ENCODE peak calls at places on chromosomes 7 and 10, in four cellular contexts. One of them, this sample, is unnamed.

GRCh38 chr7:30642789-30643188 is 39.5 kb downstream of the CRHR2 start:
- DNase-seq in brain microvascular endothelial cell: no peak
- DNase-seq in glutamatergic neuron: no peak
- DNase-seq in GM12865: no peak
- DNase-seq in this sample: no peak

GRCh38 chr7:65235586-65235985 is 138.1 kb upstream of the ZNF92 start:
- DNase-seq in glutamatergic neuron: no peak
- DNase-seq in brain microvascular endothelial cell: no peak
- DNase-seq in GM12865: no peak
- DNase-seq in this sample: no peak

GRCh38 chr10:63466168-63466935 is 575 bp upstream of the JMJD1C start:
- DNase-seq in glutamatergic neuron: no peak
- DNase-seq in brain microvascular endothelial cell: peak
- DNase-seq in GM12865: peak
- DNase-seq in this sample: no peak

GRCh38 chr10:112952282-112952991 is 2.4 kb downstream of the TCF7L2 start:
- DNase-seq in brain microvascular endothelial cell: no peak
- DNase-seq in glutamatergic neuron: peak
- DNase-seq in GM12865: no peak
- DNase-seq in this sample: peak

GRCh38 chr7:134710854-134711624 is 64.4 kb downstream of the BPGM start:
- DNase-seq in GM12865: no peak
- DNase-seq in glutamatergic neuron: no peak
- DNase-seq in brain microvascular endothelial cell: no peak
- DNase-seq in this sample: no peak

GRCh38 chr10:32149257-32149955 is 93.2 kb upstream of the KIF5B start:
- DNase-seq in glutamatergic neuron: no peak
- DNase-seq in brain microvascular endothelial cell: peak
- DNase-seq in GM12865: peak
- DNase-seq in this sample: no peak

GRCh38 chr7:1021366-1021765 is 23.0 kb upstream of the GPR146 start:
- DNase-seq in brain microvascular endothelial cell: no peak
- DNase-seq in glutamatergic neuron: no peak
- DNase-seq in GM12865: no peak
- DNase-seq in this sample: no peak

GRCh38 chr10:36373424-36374096 is 731.5 kb upstream of the FZD8 start:
- DNase-seq in GM12865: no peak
- DNase-seq in brain microvascular endothelial cell: no peak
- DNase-seq in glutamatergic neuron: peak
- DNase-seq in this sample: no peak

GRCh38 chr10:76621886-76622620 is 1015.6 kb downstream of the KCNMA1 start:
- DNase-seq in brain microvascular endothelial cell: no peak
- DNase-seq in GM12865: no peak
- DNase-seq in glutamatergic neuron: no peak
- DNase-seq in this sample: no peak

GRCh38 chr7:141355057-141355456 is 196.2 kb upstream of the AGK start:
- DNase-seq in brain microvascular endothelial cell: peak
- DNase-seq in glutamatergic neuron: no peak
- DNase-seq in GM12865: no peak
- DNase-seq in this sample: no peak

GRCh38 chr10:9075420-9075819 is 1020.9 kb downstream of the GATA3 start:
- DNase-seq in brain microvascular endothelial cell: no peak
- DNase-seq in glutamatergic neuron: no peak
- DNase-seq in GM12865: no peak
- DNase-seq in this sample: no peak

GRCh38 chr7:112510032-112510742 is 29.4 kb downstream of the LSMEM1 start:
- DNase-seq in glutamatergic neuron: no peak
- DNase-seq in GM12865: peak
- DNase-seq in brain microvascular endothelial cell: peak
- DNase-seq in this sample: no peak

GRCh38 chr7:43509906-43510305 is 73.0 kb upstream of the STK17A start:
- DNase-seq in GM12865: no peak
- DNase-seq in brain microvascular endothelial cell: no peak
- DNase-seq in glutamatergic neuron: no peak
- DNase-seq in this sample: no peak

GRCh38 chr10:113614304-113614703 is 49.5 kb downstream of the NRAP start:
- DNase-seq in glutamatergic neuron: no peak
- DNase-seq in GM12865: no peak
- DNase-seq in brain microvascular endothelial cell: no peak
- DNase-seq in this sample: no peak

GRCh38 chr7:133065301-133065700 is 16.6 kb downstream of the CHCHD3 start:
- DNase-seq in glutamatergic neuron: no peak
- DNase-seq in GM12865: no peak
- DNase-seq in brain microvascular endothelial cell: no peak
- DNase-seq in this sample: no peak

GRCh38 chr7:142300689-142301088 is 42.8 kb upstream of the PRSS58 start:
- DNase-seq in glutamatergic neuron: peak
- DNase-seq in GM12865: peak
- DNase-seq in brain microvascular endothelial cell: no peak
- DNase-seq in this sample: peak

GRCh38 chr7:22632674-22633073 is 94.3 kb upstream of the IL6 start:
- DNase-seq in glutamatergic neuron: no peak
- DNase-seq in GM12865: no peak
- DNase-seq in brain microvascular endothelial cell: peak
- DNase-seq in this sample: no peak

GRCh38 chr7:20441886-20442505 is 111.3 kb downstream of the ITGB8 start:
- DNase-seq in GM12865: no peak
- DNase-seq in glutamatergic neuron: no peak
- DNase-seq in brain microvascular endothelial cell: no peak
- DNase-seq in this sample: no peak

GRCh38 chr7:155201325-155202087 is 96.2 kb upstream of the INSIG1 start:
- DNase-seq in GM12865: no peak
- DNase-seq in glutamatergic neuron: no peak
- DNase-seq in brain microvascular endothelial cell: no peak
- DNase-seq in this sample: no peak

GRCh38 chr10:102814456-102814871 is 22.7 kb downstream of the CYP17A1 start:
- DNase-seq in GM12865: no peak
- DNase-seq in brain microvascular endothelial cell: peak
- DNase-seq in glutamatergic neuron: peak
- DNase-seq in this sample: no peak

GRCh38 chr7:32357535-32358277 is 132.5 kb downstream of the LSM5 start:
- DNase-seq in brain microvascular endothelial cell: no peak
- DNase-seq in GM12865: peak
- DNase-seq in glutamatergic neuron: no peak
- DNase-seq in this sample: no peak

GRCh38 chr10:58180633-58181032 is 87.1 kb downstream of the IPMK start:
- DNase-seq in glutamatergic neuron: no peak
- DNase-seq in GM12865: no peak
- DNase-seq in brain microvascular endothelial cell: peak
- DNase-seq in this sample: no peak

GRCh38 chr7:67854236-67854635 is 857.6 kb downstream of the TYW1 start:
- DNase-seq in glutamatergic neuron: no peak
- DNase-seq in brain microvascular endothelial cell: no peak
- DNase-seq in GM12865: no peak
- DNase-seq in this sample: no peak

GRCh38 chr7:41403291-41403690 is 299.6 kb downstream of the INHBA start:
- DNase-seq in GM12865: no peak
- DNase-seq in glutamatergic neuron: no peak
- DNase-seq in brain microvascular endothelial cell: no peak
- DNase-seq in this sample: no peak

GRCh38 chr7:148045521-148045920 is 545.0 kb upstream of the C7orf33 start:
- DNase-seq in glutamatergic neuron: no peak
- DNase-seq in GM12865: no peak
- DNase-seq in brain microvascular endothelial cell: no peak
- DNase-seq in this sample: no peak

GRCh38 chr10:99374526-99374925 is 45.4 kb downstream of the CNNM1 start:
- DNase-seq in glutamatergic neuron: no peak
- DNase-seq in GM12865: no peak
- DNase-seq in brain microvascular endothelial cell: no peak
- DNase-seq in this sample: no peak

GRCh38 chr7:20114463-20114862 is 102.7 kb downstream of the MACC1 start:
- DNase-seq in GM12865: peak
- DNase-seq in glutamatergic neuron: no peak
- DNase-seq in brain microvascular endothelial cell: peak
- DNase-seq in this sample: no peak

GRCh38 chr7:135911091-135911490 is 66.1 kb downstream of the MTPN start:
- DNase-seq in brain microvascular endothelial cell: no peak
- DNase-seq in glutamatergic neuron: peak
- DNase-seq in GM12865: no peak
- DNase-seq in this sample: no peak

DNA sequence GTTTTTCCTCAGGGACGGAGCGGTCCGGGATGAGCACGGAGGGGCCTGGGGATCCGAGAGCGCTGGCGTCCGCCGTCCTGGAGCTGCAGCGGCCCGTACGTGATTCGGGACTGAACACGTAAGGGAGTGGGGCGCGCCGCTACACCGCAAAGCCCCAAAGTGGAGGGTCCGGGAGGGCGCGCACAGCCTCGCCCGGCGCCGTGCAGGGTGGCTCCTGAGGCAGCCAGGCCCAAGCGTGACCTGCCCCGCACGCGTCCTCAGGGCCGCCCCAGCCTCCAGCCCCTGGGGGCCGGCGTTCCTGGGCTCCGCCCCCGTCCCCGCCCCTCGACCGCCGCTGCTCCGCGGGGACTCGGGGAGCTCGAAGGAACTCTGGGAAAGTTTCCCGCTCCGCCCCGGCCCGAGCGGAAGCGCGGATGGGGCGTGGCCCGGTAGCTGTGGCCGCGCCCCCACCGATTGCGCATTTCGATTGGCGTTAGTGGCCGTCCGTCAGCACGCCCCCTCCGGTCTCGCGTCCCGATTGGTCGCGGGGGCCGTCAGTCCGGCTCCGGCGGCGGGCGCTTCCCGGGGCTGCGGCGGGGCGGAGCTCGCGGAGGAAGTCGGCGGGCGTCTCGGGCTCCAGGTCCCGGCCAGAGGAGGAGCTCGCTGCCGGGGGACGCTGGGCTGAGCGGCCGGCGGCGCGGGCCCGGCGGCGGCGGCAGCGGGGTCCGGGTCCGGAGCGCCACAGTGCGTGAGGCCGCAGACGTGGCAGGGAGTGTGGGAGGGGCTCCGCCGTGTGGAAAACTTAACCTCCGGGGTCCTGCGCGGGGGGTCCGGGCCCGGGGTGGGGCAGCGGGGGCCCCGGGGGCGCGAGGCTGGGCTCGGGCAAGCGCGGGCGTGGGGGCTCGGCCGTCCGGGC is at the start of the genes ANKRD16 and FBH1:
- DNase-seq in glutamatergic neuron: peak
- DNase-seq in brain microvascular endothelial cell: peak
- DNase-seq in GM12865: peak
- DNase-seq in this sample: peak
- TF ChIP-seq CTCF in glutamatergic neuron: no peak
- TF ChIP-seq CTCF in brain microvascular endothelial cell: no peak
- TF ChIP-seq CTCF in GM12865: no peak
- TF ChIP-seq CTCF in this sample: no peak

GRCh38 chr7:6489612-6490011 is 41.9 kb upstream of the DAGLB start:
- DNase-seq in brain microvascular endothelial cell: no peak
- DNase-seq in GM12865: peak
- DNase-seq in glutamatergic neuron: no peak
- DNase-seq in this sample: no peak
- TF ChIP-seq CTCF in brain microvascular endothelial cell: peak
- TF ChIP-seq CTCF in GM12865: no peak
- TF ChIP-seq CTCF in glutamatergic neuron: no peak
- TF ChIP-seq CTCF in this sample: no peak

GRCh38 chr10:71268247-71268691 is 50.8 kb upstream of the SLC29A3 start:
- DNase-seq in brain microvascular endothelial cell: peak
- DNase-seq in GM12865: no peak
- DNase-seq in glutamatergic neuron: peak
- DNase-seq in this sample: peak
- TF ChIP-seq CTCF in brain microvascular endothelial cell: peak
- TF ChIP-seq CTCF in GM12865: peak
- TF ChIP-seq CTCF in glutamatergic neuron: peak
- TF ChIP-seq CTCF in this sample: peak

GRCh38 chr10:127815147-127815546 is 77.6 kb downstream of the CLRN3 start:
- DNase-seq in glutamatergic neuron: no peak
- DNase-seq in GM12865: no peak
- DNase-seq in brain microvascular endothelial cell: no peak
- DNase-seq in this sample: no peak

DNA sequence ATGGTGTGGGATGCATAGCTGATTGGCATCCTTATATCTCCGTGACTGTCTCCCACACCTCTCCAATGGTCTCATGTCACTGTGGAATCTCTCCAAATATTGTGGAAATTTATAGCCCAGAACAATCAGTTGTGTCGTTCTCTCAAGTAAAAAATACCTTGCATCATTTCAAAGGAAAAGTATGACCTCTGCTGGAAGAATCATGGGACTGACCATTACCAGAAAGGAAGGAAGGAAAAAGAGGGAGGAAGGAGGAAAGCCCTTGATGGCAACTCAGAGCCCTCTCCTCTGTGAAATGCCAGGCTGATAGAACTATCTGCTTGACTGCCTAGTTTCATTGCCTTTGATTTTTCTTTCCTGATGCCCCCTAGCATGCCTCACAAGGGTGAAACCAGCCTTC is 76.3 kb downstream of the FOXI2 start:
- DNase-seq in brain microvascular endothelial cell: no peak
- DNase-seq in GM12865: no peak
- DNase-seq in glutamatergic neuron: no peak
- DNase-seq in this sample: no peak
- TF ChIP-seq CTCF in brain microvascular endothelial cell: no peak
- TF ChIP-seq CTCF in GM12865: peak
- TF ChIP-seq CTCF in glutamatergic neuron: peak
- TF ChIP-seq CTCF in this sample: peak

GRCh38 chr7:76381814-76382213 is 23.0 kb upstream of the YWHAG start:
- DNase-seq in brain microvascular endothelial cell: no peak
- DNase-seq in glutamatergic neuron: no peak
- DNase-seq in GM12865: no peak
- DNase-seq in this sample: no peak
- TF ChIP-seq CTCF in brain microvascular endothelial cell: peak
- TF ChIP-seq CTCF in glutamatergic neuron: no peak
- TF ChIP-seq CTCF in GM12865: no peak
- TF ChIP-seq CTCF in this sample: no peak

GRCh38 chr7:114206688-114207087 is 207.9 kb upstream of the FOXP2 start:
- DNase-seq in GM12865: no peak
- DNase-seq in glutamatergic neuron: no peak
- DNase-seq in brain microvascular endothelial cell: no peak
- DNase-seq in this sample: no peak

GRCh38 chr7:114214454-114214853 is 200.2 kb upstream of the FOXP2 start:
- DNase-seq in glutamatergic neuron: no peak
- DNase-seq in GM12865: no peak
- DNase-seq in brain microvascular endothelial cell: no peak
- DNase-seq in this sample: no peak

GRCh38 chr7:114212753-114213439 is 201.7 kb upstream of the FOXP2 start:
- DNase-seq in GM12865: no peak
- DNase-seq in brain microvascular endothelial cell: no peak
- DNase-seq in glutamatergic neuron: no peak
- DNase-seq in this sample: no peak

DNA sequence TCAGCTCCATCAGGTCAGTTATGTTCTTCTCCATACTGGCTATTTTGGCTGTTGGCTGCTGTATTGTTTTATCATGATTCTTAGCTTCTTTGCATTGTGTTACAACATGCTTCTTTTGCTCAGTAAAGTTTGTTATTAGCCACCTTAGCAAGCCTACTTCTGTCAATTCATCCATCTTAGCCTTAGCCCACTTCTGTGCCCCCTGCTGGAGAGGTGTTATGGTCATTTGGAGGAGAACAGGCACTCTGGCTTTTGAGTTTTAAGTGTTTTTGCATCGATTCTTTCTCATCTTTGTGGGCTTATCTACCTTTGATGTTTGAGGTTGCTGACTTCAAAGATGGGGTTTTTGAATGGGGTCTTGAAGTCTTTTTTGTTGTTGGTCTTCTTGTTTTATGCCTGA is 204.6 kb upstream of the FOXP2 start:
- DNase-seq in brain microvascular endothelial cell: no peak
- DNase-seq in GM12865: peak
- DNase-seq in glutamatergic neuron: no peak
- DNase-seq in this sample: no peak
- TF ChIP-seq CTCF in brain microvascular endothelial cell: peak
- TF ChIP-seq CTCF in GM12865: peak
- TF ChIP-seq CTCF in glutamatergic neuron: no peak
- TF ChIP-seq CTCF in this sample: no peak

GRCh38 chr7:131932271-131932670 is 375.8 kb upstream of the PODXL start:
- DNase-seq in brain microvascular endothelial cell: no peak
- DNase-seq in GM12865: no peak
- DNase-seq in glutamatergic neuron: no peak
- DNase-seq in this sample: no peak
- TF ChIP-seq CTCF in brain microvascular endothelial cell: peak
- TF ChIP-seq CTCF in GM12865: no peak
- TF ChIP-seq CTCF in glutamatergic neuron: no peak
- TF ChIP-seq CTCF in this sample: no peak